ENCODE peak calls at places on chromosomes 7 and 10, in six cellular contexts. Z is lung; V is PC-9; A is left cardiac atrium; I is SW 1271; N is CD8-positive, alpha-beta memory T cell. O is an unnamed sample.
A peak's percentile ranks its signal among the peaks of the same experiment; 100 is the strongest.

GRCh38 chr10:79142064-79142491 is 73.3 kb downstream of the ZMIZ1 start:
- DNase-seq in Z (no peak), V (no peak), A (peak; percentile 71), I (no peak), N (no peak), O (no peak)

GRCh38 chr7:115676080-115676479 is 354.5 kb downstream of the TFEC start:
- DNase-seq in Z (no peak), V (no peak), A (peak; percentile 29), I (no peak), N (no peak), O (no peak)

GRCh38 chr7:141042222-141043193 is 27.8 kb upstream of the MRPS33 start:
- DNase-seq in Z (no peak), V (peak; percentile 70), A (no peak), I (no peak), N (no peak), O (no peak)

GRCh38 chr10:96124230-96125141 is 5.6 kb upstream of the ZNF518A start:
- DNase-seq in Z (peak; percentile 50), V (peak; percentile 52), A (no peak), I (peak; percentile 16), N (no peak), O (peak; percentile 93)

GRCh38 chr10:30984563-30985328 is 46.9 kb downstream of the ZNF438 start:
- DNase-seq in Z (no peak), V (no peak), A (no peak), I (peak; percentile 89), N (no peak), O (peak; percentile 45)

GRCh38 chr7:100544949-100545635 is 6.1 kb downstream of the AGFG2 start:
- DNase-seq in Z (no peak), V (peak; percentile 90), A (no peak), I (no peak), N (no peak), O (no peak)

GRCh38 chr10:62373995-62374861 is at the start of gene ZNF365:
- DNase-seq in Z (no peak), V (no peak), A (peak; percentile 33), I (peak; percentile 4), N (peak; percentile 3), O (no peak)

GRCh38 chr7:105439174-105439893 is 50.6 kb upstream of the SRPK2 start:
- DNase-seq in Z (peak; percentile 30), V (peak; percentile 94), A (no peak), I (peak; percentile 81), N (no peak), O (no peak)

GRCh38 chr7:130560972-130561371 is 69.1 kb downstream of the MEST start:
- DNase-seq in Z (no peak), V (peak; percentile 55), A (no peak), I (peak; percentile 35), N (peak; percentile 0), O (peak; percentile 32)

GRCh38 chr7:34756025-34756437 is 98.0 kb downstream of the NPSR1 start:
- DNase-seq in Z (no peak), V (peak; percentile 75), A (no peak), I (no peak), N (no peak), O (no peak)

O was measured in HL-60.